ENCODE peak calls at places on chromosomes 2 and 18, in ten cellular contexts. G, H, R, Q, S, D, O, Y, N and W are unnamed samples.

GRCh38 chr2:234885113-234885512 is 66.7 kb upstream of the SH3BP4 start:
- DNase-seq in Q (no peak), O (no peak), G (no peak), N (no peak), H (no peak), Y (no peak), R (no peak), S (no peak), D (no peak), W (no peak)

GRCh38 chr2:224837558-224837957 is 121.4 kb upstream of the CCDC195 start:
- DNase-seq in Q (no peak), G (no peak), R (peak; percentile 92), Y (no peak), O (no peak), S (no peak), N (peak; percentile 79), D (no peak), H (no peak), W (no peak)

GRCh38 chr2:223600056-223600455 is 2.1 kb downstream of the SCG2 start:
- DNase-seq in D (no peak), Y (no peak), H (no peak), G (no peak), N (no peak), S (no peak), R (peak; percentile 53), Q (no peak), O (no peak), W (no peak)

GRCh38 chr2:185245806-185246205 is 492.8 kb upstream of the FSIP2 start:
- DNase-seq in R (no peak), O (no peak), Q (no peak), N (no peak), G (no peak), Y (no peak), H (no peak), S (no peak), D (no peak), W (no peak)

GRCh38 chr18:9914334-9914583 is 443 bp downstream of the VAPA start:
- DNase-seq in Q (peak; percentile 32), Y (no peak), H (no peak), R (peak; percentile 29), D (no peak), N (no peak), G (no peak), O (no peak), S (no peak), W (peak; percentile 45)

GRCh38 chr2:40844353-40845277 is 392.7 kb upstream of the SLC8A1 start:
- DNase-seq in Y (no peak), D (no peak), G (no peak), R (no peak), N (no peak), S (no peak), Q (peak; percentile 10), H (no peak), O (no peak), W (peak; percentile 47)

GRCh38 chr2:20093263-20094141 is 42.1 kb upstream of the LAPTM4A start:
- DNase-seq in N (peak; percentile 41), O (no peak), S (no peak), H (peak; percentile 50), Q (peak; percentile 66), G (no peak), R (peak; percentile 80), D (peak; percentile 56), Y (no peak), W (peak; percentile 54)

GRCh38 chr2:215811409-215812355 is 201.7 kb downstream of the MREG start:
- DNase-seq in H (no peak), R (no peak), Q (no peak), G (no peak), D (no peak), Y (no peak), O (no peak), S (no peak), N (no peak), W (no peak)

GRCh38 chr2:109638807-109639206 is 24.6 kb downstream of the SOWAHC start:
- DNase-seq in G (no peak), Y (no peak), N (peak; percentile 64), O (no peak), H (no peak), S (no peak), R (peak; percentile 15), Q (no peak), D (peak; percentile 67), W (no peak)

GRCh38 chr2:26235089-26235488 is 9.3 kb downstream of the HADHA start:
- DNase-seq in S (no peak), R (no peak), N (no peak), Q (no peak), H (no peak), O (no peak), D (no peak), G (no peak), Y (no peak), W (no peak)

GRCh38 chr2:215031330-215031729 is 107.1 kb downstream of the ABCA12 start:
- DNase-seq in Y (no peak), S (no peak), O (no peak), Q (no peak), D (no peak), R (no peak), N (peak; percentile 23), G (no peak), H (no peak), W (no peak)

GRCh38 chr18:49006641-49007136 is 55.9 kb upstream of the SMAD7 start:
- DNase-seq in G (no peak), S (no peak), Y (no peak), N (no peak), R (no peak), D (peak; percentile 18), Q (no peak), H (no peak), O (no peak), W (no peak)

GRCh38 chr18:27428716-27429475 is 243.8 kb upstream of the CHST9 start:
- DNase-seq in O (no peak), H (no peak), Y (no peak), N (no peak), G (no peak), S (no peak), D (no peak), Q (no peak), R (no peak), W (no peak)

GRCh38 chr2:105415007-105415406 is 16.2 kb upstream of the FHL2 start:
- DNase-seq in D (no peak), G (no peak), Y (no peak), S (no peak), N (no peak), R (no peak), H (no peak), O (no peak), Q (no peak), W (no peak)

GRCh38 chr2:107419191-107419590 is 407.5 kb upstream of the RGPD4 start:
- DNase-seq in R (no peak), Q (no peak), Y (no peak), O (no peak), D (no peak), G (no peak), H (no peak), N (no peak), S (no peak), W (no peak)

GRCh38 chr2:86695053-86695691 is 24.9 kb upstream of the RMND5A start:
- DNase-seq in N (no peak), S (no peak), O (no peak), H (no peak), Q (no peak), R (no peak), G (no peak), Y (no peak), D (no peak), W (no peak)

GRCh38 chr18:48913201-48913600 is 37.6 kb downstream of the SMAD7 start:
- DNase-seq in G (no peak), Q (no peak), D (peak; percentile 29), S (no peak), Y (no peak), N (no peak), H (no peak), O (peak; percentile 64), R (no peak), W (no peak)

GRCh38 chr2:176325732-176326131 is 56.5 kb downstream of the MTX2 start:
- DNase-seq in R (no peak), D (peak; percentile 20), S (no peak), H (peak; percentile 13), Y (no peak), G (no peak), O (no peak), Q (peak; percentile 6), N (no peak), W (peak; percentile 65)

GRCh38 chr2:163182764-163183354 is 344.3 kb upstream of the KCNH7 start:
- DNase-seq in N (no peak), Q (peak; percentile 9), O (no peak), Y (no peak), D (peak; percentile 44), G (no peak), H (no peak), S (no peak), R (peak; percentile 25), W (peak; percentile 35)

GRCh38 chr2:3637311-3637675 is 20.7 kb upstream of the ALLC start:
- DNase-seq in S (no peak), Q (no peak), D (no peak), O (no peak), G (no peak), H (no peak), N (no peak), R (no peak), Y (no peak), W (no peak)

GRCh38 chr2:144027593-144027992 is 492.3 kb downstream of the ZEB2 start:
- DNase-seq in R (peak; percentile 5), O (no peak), H (no peak), D (no peak), S (no peak), G (no peak), Q (no peak), Y (no peak), N (no peak), W (no peak)

GRCh38 chr2:16604236-16604635 is 61.4 kb downstream of the CYRIA start:
- DNase-seq in Q (no peak), R (no peak), H (no peak), S (no peak), G (no peak), O (no peak), D (no peak), Y (no peak), N (no peak), W (no peak)

GRCh38 chr2:165245081-165245480 is 5.9 kb downstream of the SCN2A start:
- DNase-seq in D (no peak), Y (no peak), O (no peak), Q (no peak), H (no peak), N (no peak), G (no peak), S (no peak), R (no peak), W (no peak)

GRCh38 chr2:58740381-58740780 is 499.3 kb upstream of the FANCL start:
- DNase-seq in D (no peak), R (no peak), H (no peak), N (no peak), S (no peak), O (no peak), Q (no peak), G (no peak), Y (no peak), W (no peak)

GRCh38 chr2:120885311-120885710 is 149.6 kb downstream of the GLI2 start:
- DNase-seq in N (no peak), H (no peak), R (no peak), D (no peak), S (no peak), Q (no peak), O (no peak), G (no peak), Y (no peak), W (no peak)

GRCh38 chr2:219687882-219688559 is 60.6 kb downstream of the SLC4A3 start:
- DNase-seq in Y (no peak), S (no peak), Q (no peak), H (no peak), D (no peak), R (no peak), O (no peak), N (no peak), G (no peak), W (no peak)

GRCh38 chr18:57925706-57926105 is 118.3 kb upstream of the NEDD4L start:
- DNase-seq in Q (no peak), G (no peak), O (no peak), D (no peak), S (no peak), N (no peak), R (peak; percentile 45), H (no peak), Y (no peak), W (no peak)

GRCh38 chr2:107627164-107627563 is 199.5 kb upstream of the RGPD4 start:
- DNase-seq in O (no peak), H (no peak), N (no peak), S (no peak), D (no peak), Y (no peak), G (no peak), R (no peak), Q (no peak), W (no peak)